ENCODE peak calls at places on chromosomes 6 and 20, in six cellular contexts. G is T-helper 22 cell, P is WTC11, Y is left cardiac atrium, R is left ventricle myocardium inferior, X is AG08395. E is an unnamed sample.

GRCh38 chr6:108120311-108120710 is 45.5 kb upstream of the NR2E1 start:
- DNase-seq in P (no peak), R (no peak), G (no peak), X (no peak), Y (no peak), E (no peak)

GRCh38 chr20:48951646-48952045 is 30.1 kb downstream of the ARFGEF2 start:
- DNase-seq in P (no peak), G (no peak), R (no peak), X (no peak), Y (no peak), E (no peak)

GRCh38 chr6:35469711-35470662 is 1.8 kb downstream of the RPL10A start:
- DNase-seq in Y (no peak), P (no peak), R (no peak), G (no peak), X (no peak), E (no peak)

GRCh38 chr6:135605278-135605790 is 107.8 kb upstream of the AHI1 start:
- DNase-seq in G (no peak), P (no peak), X (no peak), R (no peak), Y (no peak), E (no peak)

GRCh38 chr6:21840428-21840827 is 246.9 kb downstream of the SOX4 start:
- DNase-seq in P (no peak), X (no peak), R (no peak), Y (no peak), G (no peak), E (no peak)

GRCh38 chr6:41739041-41739440 is 3.6 kb upstream of the TFEB start:
- DNase-seq in R (no peak), X (no peak), P (no peak), Y (no peak), G (no peak), E (no peak)

GRCh38 chr6:134875367-134875766 is 74.5 kb downstream of the ALDH8A1 start:
- DNase-seq in R (no peak), Y (no peak), G (no peak), X (no peak), P (no peak), E (no peak)

GRCh38 chr20:58832442-58832841 is 18.3 kb downstream of the GNAS-AS1 start:
- DNase-seq in P (no peak), X (no peak), Y (no peak), G (no peak), R (no peak), E (no peak)

GRCh38 chr6:23307516-23307915 is 738.1 kb downstream of the HDGFL1 start:
- DNase-seq in G (no peak), Y (no peak), X (no peak), R (no peak), P (no peak), E (no peak)

GRCh38 chr6:96853083-96853482 is 15.8 kb upstream of the GPR63 start:
- DNase-seq in G (no peak), Y (no peak), R (no peak), P (no peak), X (no peak), E (no peak)

GRCh38 chr6:82259389-82259788 is 11.8 kb upstream of the IBTK start:
- DNase-seq in G (no peak), X (no peak), R (no peak), P (no peak), Y (no peak), E (no peak)

GRCh38 chr20:61757678-61758555 is 307.8 kb downstream of the TAF4 start:
- DNase-seq in R (no peak), G (no peak), Y (no peak), P (no peak), X (no peak), E (no peak)

GRCh38 chr6:152723398-152723797 is 25.7 kb downstream of the MYCT1 start:
- DNase-seq in R (no peak), G (no peak), P (no peak), X (peak; percentile 50), Y (no peak), E (peak; percentile 12)

GRCh38 chr6:53484409-53485280 is 60.3 kb downstream of the GCLC start:
- DNase-seq in G (peak; percentile 14), Y (peak; percentile 63), P (peak; percentile 62), R (no peak), X (peak; percentile 50), E (no peak)

GRCh38 chr6:135094403-135094821 is 39.8 kb upstream of the HBS1L start:
- DNase-seq in Y (no peak), R (no peak), X (no peak), G (peak; percentile 12), P (no peak), E (no peak)

GRCh38 chr20:43938017-43938655 is 23.5 kb downstream of the TOX2 start:
- DNase-seq in G (no peak), R (no peak), Y (no peak), P (no peak), X (peak; percentile 37), E (no peak)

E was measured in GM04503.